ENCODE peak calls at places on chromosomes 3 and 15, in six cellular contexts. U is RPMI8226, Z is Right ventricle myocardium superior, J is posterior cingulate gyrus, N is skeletal muscle cell, D is NCI-H1417. C is an unnamed sample.

GRCh38 chr3:14957933-14958332 is 10.6 kb downstream of the NR2C2 start:
- DNase-seq in U (no peak), Z (no peak), J (no peak), N (no peak), D (peak), C (no peak)

GRCh38 chr15:95921404-95921803 is 409.1 kb upstream of the NR2F2 start:
- DNase-seq in U (no peak), Z (no peak), J (no peak), N (no peak), D (no peak), C (no peak)

GRCh38 chr3:189304465-189305341 is 132.9 kb downstream of the TPRG1 start:
- DNase-seq in U (peak), Z (no peak), J (no peak), N (no peak), D (peak), C (no peak)

GRCh38 chr3:194089357-194090177 is 46.4 kb upstream of the HES1 start:
- DNase-seq in U (peak), Z (peak), J (no peak), N (peak), D (no peak), C (no peak)

GRCh38 chr15:94745371-94745770 is 514.0 kb downstream of the MCTP2 start:
- DNase-seq in U (no peak), Z (no peak), J (no peak), N (no peak), D (no peak), C (no peak)

GRCh38 chr3:175404667-175405066 is 545.5 kb downstream of the NAALADL2 start:
- DNase-seq in U (no peak), Z (no peak), J (no peak), N (no peak), D (no peak), C (no peak)

GRCh38 chr3:129517516-129517915 is 10.9 kb upstream of the RHO start:
- DNase-seq in U (no peak), Z (no peak), J (no peak), N (no peak), D (no peak), C (no peak)

GRCh38 chr3:171810278-171811058 is at the start of gene PLD1:
- DNase-seq in U (peak), Z (peak), J (peak), N (no peak), D (peak), C (peak)

GRCh38 chr15:29773000-29773399 is 49.3 kb downstream of the TJP1 start:
- DNase-seq in U (no peak), Z (no peak), J (no peak), N (no peak), D (no peak), C (no peak)

GRCh38 chr3:179149239-179149887 is 1.2 kb downstream of the PIK3CA start:
- DNase-seq in U (peak), Z (peak), J (no peak), N (no peak), D (peak), C (peak)

GRCh38 chr3:188627652-188628051 is 473.7 kb downstream of the LPP start:
- DNase-seq in U (no peak), Z (no peak), J (no peak), N (peak), D (no peak), C (no peak)

GRCh38 chr15:71691700-71692417 is 118.5 kb upstream of the NR2E3 start:
- DNase-seq in U (no peak), Z (no peak), J (no peak), N (peak), D (no peak), C (no peak)

GRCh38 chr3:159938712-159939111 is 49.9 kb upstream of the IL12A start:
- DNase-seq in U (no peak), Z (no peak), J (no peak), N (no peak), D (no peak), C (no peak)

GRCh38 chr15:60237411-60237810 is 160.4 kb downstream of the ANXA2 start:
- DNase-seq in U (no peak), Z (no peak), J (no peak), N (no peak), D (no peak), C (peak)

GRCh38 chr3:32575451-32575850 is 4.8 kb upstream of the DYNC1LI1 start:
- DNase-seq in U (no peak), Z (no peak), J (no peak), N (no peak), D (no peak), C (no peak)

GRCh38 chr3:18556503-18556902 is 131.4 kb upstream of the SATB1 start:
- DNase-seq in U (no peak), Z (no peak), J (no peak), N (no peak), D (no peak), C (no peak)

GRCh38 chr3:123642957-123643330 is 58.1 kb upstream of the HACD2 start:
- DNase-seq in U (no peak), Z (no peak), J (no peak), N (no peak), D (no peak), C (no peak)

GRCh38 chr15:51869074-51869425 is 39.6 kb downstream of the TMOD3 start:
- DNase-seq in U (no peak), Z (no peak), J (no peak), N (peak), D (no peak), C (no peak)

GRCh38 chr3:127914584-127914983 is 448 bp upstream of the KBTBD12 start:
- DNase-seq in U (no peak), Z (no peak), J (no peak), N (no peak), D (no peak), C (no peak)

GRCh38 chr3:71486831-71487230 is 96.7 kb downstream of the FOXP1 start:
- DNase-seq in U (no peak), Z (no peak), J (no peak), N (no peak), D (no peak), C (no peak)

GRCh38 chr15:69979269-69979668 is 118.4 kb downstream of the TLE3 start:
- DNase-seq in U (peak), Z (no peak), J (no peak), N (no peak), D (no peak), C (no peak)

GRCh38 chr3:148459931-148460513 is 237.7 kb upstream of the AGTR1 start:
- DNase-seq in U (peak), Z (no peak), J (no peak), N (no peak), D (no peak), C (no peak)

GRCh38 chr3:113746955-113747718 is at the start of gene ATP6V1A:
- DNase-seq in U (peak), Z (peak), J (peak), N (no peak), D (peak), C (no peak)

GRCh38 chr15:39075756-39076341 is 505.0 kb upstream of the THBS1 start:
- DNase-seq in U (no peak), Z (no peak), J (no peak), N (no peak), D (no peak), C (no peak)

GRCh38 chr3:45110185-45110833 is 35.9 kb downstream of the CDCP1 start:
- DNase-seq in U (peak), Z (no peak), J (no peak), N (no peak), D (no peak), C (no peak)

GRCh38 chr3:111803123-111803593 is 55.9 kb upstream of the PHLDB2 start:
- DNase-seq in U (no peak), Z (peak), J (no peak), N (peak), D (no peak), C (no peak)

GRCh38 chr3:143697975-143698374 is 150.3 kb downstream of the SLC9A9 start:
- DNase-seq in U (no peak), Z (no peak), J (no peak), N (no peak), D (no peak), C (no peak)

GRCh38 chr15:68278345-68279217 is 1.0 kb downstream of the FEM1B start:
- DNase-seq in U (peak), Z (no peak), J (no peak), N (no peak), D (peak), C (no peak)

GRCh38 chr3:52021869-52022268 is 26.2 kb upstream of the RPL29 start:
- DNase-seq in U (no peak), Z (peak), J (no peak), N (no peak), D (peak), C (peak)

GRCh38 chr15:90851114-90851513 is 17.3 kb upstream of the FURIN start:
- DNase-seq in U (no peak), Z (no peak), J (no peak), N (no peak), D (no peak), C (no peak)

GRCh38 chr15:78995921-78996780 is 51.3 kb upstream of the CTSH start:
- DNase-seq in U (no peak), Z (no peak), J (no peak), N (no peak), D (no peak), C (no peak)

C was measured in NCI-H2227 treated with DMSO at 0.1 percent for 48 hours.